ENCODE peak calls at places on chromosomes 16 and 17, in five cellular contexts. One of them, this sample, is unnamed. For H3K36me3 and H3K27me3, the result is how much of the 10 kb centered on the place peaks cover.

GRCh38 chr16:46562979-46563378 is 58.2 kb downstream of the SHCBP1 start:
- DNase-seq in fibroblast of lung: no peak
- DNase-seq in GM23338: no peak
- DNase-seq in ovary: no peak
- DNase-seq in left ventricle myocardium inferior: no peak
- DNase-seq in this sample: no peak

GRCh38 chr17:19728114-19728495 is 11.7 kb upstream of the SLC47A2 start:
- DNase-seq in GM23338: no peak
- DNase-seq in fibroblast of lung: peak
- DNase-seq in left ventricle myocardium inferior: peak
- DNase-seq in ovary: peak
- DNase-seq in this sample: peak

GRCh38 chr16:1916654-1916990 is 1.6 kb downstream of the HS3ST6 start:
- DNase-seq in GM23338: peak
- DNase-seq in ovary: no peak
- DNase-seq in fibroblast of lung: no peak
- DNase-seq in left ventricle myocardium inferior: no peak
- DNase-seq in this sample: no peak

GRCh38 chr16:70688266-70688742 is 2.5 kb upstream of the MTSS2 start:
- DNase-seq in GM23338: peak
- DNase-seq in ovary: peak
- DNase-seq in fibroblast of lung: peak
- DNase-seq in left ventricle myocardium inferior: peak
- DNase-seq in this sample: no peak

GRCh38 chr17:57393368-57393767 is 137.0 kb downstream of the MSI2 start:
- DNase-seq in left ventricle myocardium inferior: no peak
- DNase-seq in ovary: no peak
- DNase-seq in GM23338: no peak
- DNase-seq in fibroblast of lung: no peak
- DNase-seq in this sample: no peak

GRCh38 chr17:57650548-57650947 is 94.6 kb downstream of the CCDC182 start:
- DNase-seq in ovary: no peak
- DNase-seq in fibroblast of lung: no peak
- DNase-seq in GM23338: peak
- DNase-seq in left ventricle myocardium inferior: no peak
- DNase-seq in this sample: no peak

GRCh38 chr17:39925282-39926134 is 1.9 kb downstream of the ORMDL3 start:
- DNase-seq in ovary: no peak
- DNase-seq in fibroblast of lung: no peak
- DNase-seq in GM23338: peak
- DNase-seq in left ventricle myocardium inferior: no peak
- DNase-seq in this sample: no peak

GRCh38 chr16:56109205-56109604 is 82.1 kb upstream of the GNAO1 start:
- DNase-seq in ovary: no peak
- DNase-seq in left ventricle myocardium inferior: no peak
- DNase-seq in GM23338: no peak
- DNase-seq in fibroblast of lung: no peak
- DNase-seq in this sample: no peak

GRCh38 chr16:8796469-8797363 is 723 bp downstream of the TMEM186 start:
- DNase-seq in fibroblast of lung: no peak
- DNase-seq in GM23338: no peak
- DNase-seq in left ventricle myocardium inferior: no peak
- DNase-seq in ovary: no peak
- DNase-seq in this sample: no peak

GRCh38 chr17:43326490-43327275 is 72.1 kb upstream of the ARL4D start:
- DNase-seq in left ventricle myocardium inferior: no peak
- DNase-seq in GM23338: no peak
- DNase-seq in fibroblast of lung: no peak
- DNase-seq in ovary: no peak
- DNase-seq in this sample: no peak

GRCh38 chr16:47110939-47111338 is 32.8 kb downstream of the NETO2 start:
- DNase-seq in fibroblast of lung: no peak
- DNase-seq in GM23338: peak
- DNase-seq in ovary: no peak
- DNase-seq in left ventricle myocardium inferior: no peak
- DNase-seq in this sample: no peak

DNA sequence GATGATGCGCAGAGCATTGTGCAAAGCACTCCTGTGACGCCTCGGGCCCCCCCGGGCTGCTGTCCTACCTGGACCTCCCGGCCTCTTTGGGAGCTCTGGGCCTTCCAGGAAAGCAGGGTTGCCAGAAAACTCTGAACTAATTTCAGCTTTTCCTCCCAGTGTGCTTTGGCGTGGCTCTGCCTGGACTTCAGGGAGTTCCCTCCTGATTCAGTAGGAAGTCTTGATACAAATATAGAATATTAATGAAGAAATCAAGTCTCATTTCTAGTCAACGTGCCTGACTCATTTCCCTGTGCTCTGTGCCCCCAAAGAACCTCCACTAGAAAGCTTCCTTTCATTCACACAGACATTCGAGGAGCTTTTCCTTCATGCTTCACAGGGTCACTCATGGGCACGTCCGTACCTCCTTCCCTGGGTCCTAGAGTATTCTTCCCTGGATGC is 84.0 kb upstream of the NOL11 start:
- DNase-seq in ovary: no peak
- DNase-seq in GM23338: no peak
- DNase-seq in left ventricle myocardium inferior: peak
- DNase-seq in fibroblast of lung: peak
- DNase-seq in this sample: peak
- H3K36me3 ChIP-seq in ovary: under half
- H3K36me3 ChIP-seq in GM23338: under half
- H3K36me3 ChIP-seq in left ventricle myocardium inferior: under half
- H3K36me3 ChIP-seq in fibroblast of lung: under half
- H3K36me3 ChIP-seq in this sample: under half

DNA sequence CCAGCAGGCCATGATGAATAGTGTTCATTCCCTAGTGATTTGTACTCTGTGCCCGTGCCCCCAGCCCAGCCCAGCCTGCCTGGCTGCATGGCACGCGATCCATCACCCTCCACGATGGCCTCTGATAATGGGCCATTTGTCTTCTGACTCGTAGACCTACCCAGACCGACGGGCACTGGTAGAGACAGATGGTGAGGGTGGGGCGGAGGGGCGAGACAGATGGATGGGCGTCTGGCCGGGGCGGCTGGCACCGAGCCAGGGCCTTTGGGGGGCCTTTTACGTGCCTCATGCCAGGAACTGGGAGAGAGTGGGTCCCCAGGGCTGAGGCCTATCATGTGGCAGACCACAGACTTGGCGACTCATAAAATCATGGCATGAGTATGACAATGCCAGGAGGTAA is 25.4 kb downstream of the CRHR1 start:
- DNase-seq in left ventricle myocardium inferior: no peak
- DNase-seq in GM23338: no peak
- DNase-seq in fibroblast of lung: no peak
- DNase-seq in ovary: no peak
- DNase-seq in this sample: no peak
- H3K27me3 ChIP-seq in left ventricle myocardium inferior: half or more
- H3K27me3 ChIP-seq in GM23338: under half
- H3K27me3 ChIP-seq in fibroblast of lung: under half
- H3K27me3 ChIP-seq in ovary: under half
- H3K27me3 ChIP-seq in this sample: under half

GRCh38 chr16:54432481-54433229 is 146.1 kb upstream of the IRX3 start:
- DNase-seq in left ventricle myocardium inferior: no peak
- DNase-seq in GM23338: peak
- DNase-seq in fibroblast of lung: no peak
- DNase-seq in ovary: no peak
- DNase-seq in this sample: no peak
- TF ChIP-seq CTCF in left ventricle myocardium inferior: no peak
- TF ChIP-seq CTCF in GM23338: peak
- TF ChIP-seq CTCF in fibroblast of lung: no peak
- TF ChIP-seq CTCF in ovary: no peak
- TF ChIP-seq CTCF in this sample: no peak

DNA sequence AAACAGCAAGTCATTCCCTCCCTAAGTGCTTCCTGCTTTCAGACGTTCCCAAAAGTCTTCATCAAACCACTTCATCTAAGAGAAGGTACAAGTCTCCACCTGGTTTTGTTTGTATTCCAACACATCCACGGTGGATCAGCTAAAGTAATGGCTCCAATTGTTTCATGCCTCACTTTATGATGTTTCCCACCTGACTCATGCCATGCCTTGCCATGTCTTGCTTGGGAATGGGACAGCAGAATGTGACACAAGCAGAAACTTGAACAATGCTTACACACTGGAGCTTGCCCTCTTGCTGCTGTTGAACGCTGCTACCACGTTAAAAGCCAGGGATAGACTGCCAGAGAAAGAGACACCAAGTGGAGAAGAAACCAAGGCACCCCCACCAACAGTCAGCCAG is 43.8 kb downstream of the MYH10 start:
- DNase-seq in ovary: no peak
- DNase-seq in fibroblast of lung: no peak
- DNase-seq in GM23338: no peak
- DNase-seq in left ventricle myocardium inferior: no peak
- DNase-seq in this sample: no peak
- H3K36me3 ChIP-seq in ovary: under half
- H3K36me3 ChIP-seq in fibroblast of lung: under half
- H3K36me3 ChIP-seq in GM23338: under half
- H3K36me3 ChIP-seq in left ventricle myocardium inferior: under half
- H3K36me3 ChIP-seq in this sample: under half

GRCh38 chr17:46851029-46851741 is at the start of gene WNT9B:
- DNase-seq in fibroblast of lung: no peak
- DNase-seq in GM23338: peak
- DNase-seq in ovary: no peak
- DNase-seq in left ventricle myocardium inferior: no peak
- DNase-seq in this sample: no peak

GRCh38 chr17:46853896-46854444 is 2.6 kb downstream of the WNT9B start:
- DNase-seq in fibroblast of lung: no peak
- DNase-seq in left ventricle myocardium inferior: no peak
- DNase-seq in ovary: no peak
- DNase-seq in GM23338: peak
- DNase-seq in this sample: no peak

GRCh38 chr17:46847204-46848191 is 3.9 kb upstream of the WNT9B start:
- DNase-seq in ovary: no peak
- DNase-seq in GM23338: no peak
- DNase-seq in left ventricle myocardium inferior: no peak
- DNase-seq in fibroblast of lung: no peak
- DNase-seq in this sample: no peak

GRCh38 chr17:46848534-46848933 is 2.8 kb upstream of the WNT9B start:
- DNase-seq in fibroblast of lung: no peak
- DNase-seq in left ventricle myocardium inferior: no peak
- DNase-seq in GM23338: no peak
- DNase-seq in ovary: no peak
- DNase-seq in this sample: no peak

GRCh38 chr17:46850688-46851028 is 725 bp upstream of the WNT9B start:
- DNase-seq in GM23338: no peak
- DNase-seq in left ventricle myocardium inferior: no peak
- DNase-seq in ovary: no peak
- DNase-seq in fibroblast of lung: no peak
- DNase-seq in this sample: no peak
- H3K27me3 ChIP-seq in GM23338: half or more
- H3K27me3 ChIP-seq in left ventricle myocardium inferior: half or more
- H3K27me3 ChIP-seq in ovary: under half
- H3K27me3 ChIP-seq in fibroblast of lung: under half
- H3K27me3 ChIP-seq in this sample: half or more

GRCh38 chr17:17147821-17148220 is 58.3 kb downstream of the PLD6 start:
- DNase-seq in fibroblast of lung: peak
- DNase-seq in GM23338: no peak
- DNase-seq in ovary: no peak
- DNase-seq in left ventricle myocardium inferior: no peak
- DNase-seq in this sample: no peak
- TF ChIP-seq CTCF in fibroblast of lung: no peak
- TF ChIP-seq CTCF in GM23338: no peak
- TF ChIP-seq CTCF in ovary: no peak
- TF ChIP-seq CTCF in left ventricle myocardium inferior: no peak
- TF ChIP-seq CTCF in this sample: no peak

GRCh38 chr17:50692448-50693040 is 15.2 kb downstream of the ANKRD40 start:
- DNase-seq in ovary: no peak
- DNase-seq in left ventricle myocardium inferior: no peak
- DNase-seq in fibroblast of lung: no peak
- DNase-seq in GM23338: no peak
- DNase-seq in this sample: no peak
- H3K36me3 ChIP-seq in ovary: under half
- H3K36me3 ChIP-seq in left ventricle myocardium inferior: half or more
- H3K36me3 ChIP-seq in fibroblast of lung: under half
- H3K36me3 ChIP-seq in GM23338: under half
- H3K36me3 ChIP-seq in this sample: half or more

This sample was measured in heart right ventricle.